ENCODE peak calls at places on chromosomes 13 and 19, in six cellular contexts. One of them, this sample, is unnamed.

GRCh38 chr19:45146251-45146650 is 14.5 kb downstream of the NKPD1 start:
- DNase-seq in stimulated activated CD4-positive, alpha-beta T cell treated with anti-CD3 and anti-CD28 coated beads, Interleukin-4, amount 100 ng/mL, for 4 hours: no peak
- DNase-seq in activated T-cell treated with anti-CD3 and anti-CD28 coated beads for 1 hour: no peak
- DNase-seq in C1 segment of cervical spinal cord: no peak
- DNase-seq in T-helper 9 cell: no peak
- DNase-seq in HT1080: no peak
- DNase-seq in this sample: no peak

GRCh38 chr19:41930926-41931592 is 2.8 kb upstream of the ERFL start:
- DNase-seq in stimulated activated CD4-positive, alpha-beta T cell treated with anti-CD3 and anti-CD28 coated beads, Interleukin-4, amount 100 ng/mL, for 4 hours: no peak
- DNase-seq in activated T-cell treated with anti-CD3 and anti-CD28 coated beads for 1 hour: no peak
- DNase-seq in C1 segment of cervical spinal cord: no peak
- DNase-seq in T-helper 9 cell: no peak
- DNase-seq in HT1080: no peak
- DNase-seq in this sample: no peak

GRCh38 chr19:41552558-41552957 is 23.4 kb upstream of the CEACAM21 start:
- DNase-seq in stimulated activated CD4-positive, alpha-beta T cell treated with anti-CD3 and anti-CD28 coated beads, Interleukin-4, amount 100 ng/mL, for 4 hours: no peak
- DNase-seq in activated T-cell treated with anti-CD3 and anti-CD28 coated beads for 1 hour: no peak
- DNase-seq in C1 segment of cervical spinal cord: no peak
- DNase-seq in T-helper 9 cell: no peak
- DNase-seq in HT1080: no peak
- DNase-seq in this sample: no peak

GRCh38 chr19:13051581-13052165 is 51.0 kb downstream of the LYL1 start:
- DNase-seq in stimulated activated CD4-positive, alpha-beta T cell treated with anti-CD3 and anti-CD28 coated beads, Interleukin-4, amount 100 ng/mL, for 4 hours: peak
- DNase-seq in activated T-cell treated with anti-CD3 and anti-CD28 coated beads for 1 hour: no peak
- DNase-seq in C1 segment of cervical spinal cord: no peak
- DNase-seq in T-helper 9 cell: no peak
- DNase-seq in HT1080: peak
- DNase-seq in this sample: no peak

GRCh38 chr13:52788011-52788410 is 48.4 kb upstream of the CNMD start:
- DNase-seq in stimulated activated CD4-positive, alpha-beta T cell treated with anti-CD3 and anti-CD28 coated beads, Interleukin-4, amount 100 ng/mL, for 4 hours: no peak
- DNase-seq in activated T-cell treated with anti-CD3 and anti-CD28 coated beads for 1 hour: no peak
- DNase-seq in C1 segment of cervical spinal cord: no peak
- DNase-seq in T-helper 9 cell: no peak
- DNase-seq in HT1080: no peak
- DNase-seq in this sample: no peak

GRCh38 chr13:49997935-49998334 is 1.1 kb downstream of the TRIM13 start:
- DNase-seq in stimulated activated CD4-positive, alpha-beta T cell treated with anti-CD3 and anti-CD28 coated beads, Interleukin-4, amount 100 ng/mL, for 4 hours: no peak
- DNase-seq in activated T-cell treated with anti-CD3 and anti-CD28 coated beads for 1 hour: no peak
- DNase-seq in C1 segment of cervical spinal cord: no peak
- DNase-seq in T-helper 9 cell: no peak
- DNase-seq in HT1080: no peak
- DNase-seq in this sample: peak

GRCh38 chr13:26497991-26498423 is 59.5 kb upstream of the WASF3 start:
- DNase-seq in stimulated activated CD4-positive, alpha-beta T cell treated with anti-CD3 and anti-CD28 coated beads, Interleukin-4, amount 100 ng/mL, for 4 hours: no peak
- DNase-seq in activated T-cell treated with anti-CD3 and anti-CD28 coated beads for 1 hour: no peak
- DNase-seq in C1 segment of cervical spinal cord: no peak
- DNase-seq in T-helper 9 cell: no peak
- DNase-seq in HT1080: peak
- DNase-seq in this sample: no peak

GRCh38 chr13:42946927-42947326 is 45.1 kb downstream of the EPSTI1 start:
- DNase-seq in stimulated activated CD4-positive, alpha-beta T cell treated with anti-CD3 and anti-CD28 coated beads, Interleukin-4, amount 100 ng/mL, for 4 hours: no peak
- DNase-seq in activated T-cell treated with anti-CD3 and anti-CD28 coated beads for 1 hour: no peak
- DNase-seq in C1 segment of cervical spinal cord: no peak
- DNase-seq in T-helper 9 cell: no peak
- DNase-seq in HT1080: no peak
- DNase-seq in this sample: no peak

GRCh38 chr13:114230117-114230516 is 4.6 kb upstream of the CDC16 start:
- DNase-seq in stimulated activated CD4-positive, alpha-beta T cell treated with anti-CD3 and anti-CD28 coated beads, Interleukin-4, amount 100 ng/mL, for 4 hours: no peak
- DNase-seq in activated T-cell treated with anti-CD3 and anti-CD28 coated beads for 1 hour: no peak
- DNase-seq in C1 segment of cervical spinal cord: no peak
- DNase-seq in T-helper 9 cell: no peak
- DNase-seq in HT1080: no peak
- DNase-seq in this sample: no peak

GRCh38 chr13:51283361-51283760 is 56.1 kb upstream of the SERPINE3 start:
- DNase-seq in stimulated activated CD4-positive, alpha-beta T cell treated with anti-CD3 and anti-CD28 coated beads, Interleukin-4, amount 100 ng/mL, for 4 hours: no peak
- DNase-seq in activated T-cell treated with anti-CD3 and anti-CD28 coated beads for 1 hour: no peak
- DNase-seq in C1 segment of cervical spinal cord: no peak
- DNase-seq in T-helper 9 cell: no peak
- DNase-seq in HT1080: peak
- DNase-seq in this sample: no peak

GRCh38 chr13:72808917-72809500 is 27.1 kb downstream of the PIBF1 start:
- DNase-seq in stimulated activated CD4-positive, alpha-beta T cell treated with anti-CD3 and anti-CD28 coated beads, Interleukin-4, amount 100 ng/mL, for 4 hours: no peak
- DNase-seq in activated T-cell treated with anti-CD3 and anti-CD28 coated beads for 1 hour: no peak
- DNase-seq in C1 segment of cervical spinal cord: no peak
- DNase-seq in T-helper 9 cell: no peak
- DNase-seq in HT1080: peak
- DNase-seq in this sample: peak

This sample was measured in RKO.